ENCODE peak calls at places on chromosomes 16 and 17, in four cellular contexts. M is uterus, O is tibial nerve, P is prostate gland. A is an unnamed sample. For H3K27me3, the result is how much of the 10 kb centered on the place peaks cover.

GRCh38 chr17:42122371-42123303 is at the start of gene HSPB9:
- DNase-seq in M (peak), P (peak), O (no peak), A (peak)

GRCh38 chr17:58679263-58680037 is 12.4 kb downstream of the TEX14 start:
- DNase-seq in O (no peak), P (no peak), M (no peak), A (no peak)

GRCh38 chr17:67125417-67125816 is 81.1 kb downstream of the CACNG1 start:
- DNase-seq in M (no peak), O (no peak), P (no peak), A (no peak)

GRCh38 chr16:10921536-10922327 is 20.5 kb downstream of the DEXI start:
- DNase-seq in M (no peak), P (no peak), O (peak), A (no peak)

GRCh38 chr16:57999971-58000705 is at the start of gene ZNF319:
- DNase-seq in P (no peak), O (no peak), M (no peak), A (no peak)

GRCh38 chr17:81508639-81509047 is 4.0 kb downstream of the ACTG1 start:
- DNase-seq in P (no peak), O (no peak), M (no peak), A (peak)

GRCh38 chr17:80882926-80883685 is 108.5 kb upstream of the CHMP6 start:
- DNase-seq in P (no peak), M (no peak), O (no peak), A (peak)

GRCh38 chr16:48499822-48500440 is 110.0 kb downstream of the N4BP1 start:
- DNase-seq in P (peak), M (peak), O (peak), A (peak)

GRCh38 chr16:4372578-4373355 is 1.1 kb downstream of the VASN start:
- DNase-seq in M (peak), O (no peak), P (no peak), A (peak)

GRCh38 chr17:75078097-75079022 is 9.4 kb upstream of the SLC16A5 start:
- DNase-seq in P (no peak), M (no peak), O (no peak), A (no peak)

GRCh38 chr17:75079023-75079373 is 8.8 kb upstream of the SLC16A5 start:
- DNase-seq in M (no peak), O (no peak), P (no peak), A (no peak)

GRCh38 chr17:75075597-75076253 is 12.0 kb upstream of the SLC16A5 start:
- DNase-seq in O (no peak), P (no peak), M (no peak), A (no peak)

GRCh38 chr17:75077072-75077489 is 10.7 kb upstream of the SLC16A5 start:
- DNase-seq in O (no peak), P (no peak), M (no peak), A (no peak)

DNA sequence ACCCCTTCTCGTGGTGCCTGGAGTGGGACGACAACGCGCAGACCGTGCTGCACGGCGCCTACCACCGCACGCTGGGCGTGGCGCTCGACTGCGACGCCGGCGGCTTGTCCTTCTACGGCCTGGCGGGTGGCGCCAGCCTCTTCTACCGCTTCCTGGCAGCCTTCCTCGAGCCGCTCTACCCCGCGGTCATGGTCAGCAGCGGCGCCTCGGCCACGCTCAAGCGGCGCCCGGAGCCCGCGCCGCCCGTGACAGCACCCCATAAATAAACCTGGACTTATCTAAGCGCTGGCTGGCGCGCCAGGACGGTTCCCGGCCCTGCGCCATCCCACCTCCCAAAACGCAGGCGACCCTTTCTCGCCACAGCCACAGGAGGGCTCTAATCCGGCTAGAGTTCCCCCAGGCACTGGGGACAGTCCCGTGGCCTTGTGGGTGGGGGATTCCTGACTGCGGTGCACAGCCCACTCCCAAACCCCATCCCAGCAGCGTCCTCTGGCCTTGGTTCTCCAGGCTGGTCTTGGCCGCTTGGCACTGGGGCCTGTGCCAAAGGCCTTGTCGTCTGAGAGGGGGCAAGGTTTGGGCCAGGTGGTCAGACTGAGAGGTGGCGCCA is 10.2 kb upstream of the SLC16A5 start:
- DNase-seq in P (peak), O (no peak), M (peak), A (peak)
- TF ChIP-seq POLR2A in P (no peak), O (no peak), M (peak), A (no peak)

DNA sequence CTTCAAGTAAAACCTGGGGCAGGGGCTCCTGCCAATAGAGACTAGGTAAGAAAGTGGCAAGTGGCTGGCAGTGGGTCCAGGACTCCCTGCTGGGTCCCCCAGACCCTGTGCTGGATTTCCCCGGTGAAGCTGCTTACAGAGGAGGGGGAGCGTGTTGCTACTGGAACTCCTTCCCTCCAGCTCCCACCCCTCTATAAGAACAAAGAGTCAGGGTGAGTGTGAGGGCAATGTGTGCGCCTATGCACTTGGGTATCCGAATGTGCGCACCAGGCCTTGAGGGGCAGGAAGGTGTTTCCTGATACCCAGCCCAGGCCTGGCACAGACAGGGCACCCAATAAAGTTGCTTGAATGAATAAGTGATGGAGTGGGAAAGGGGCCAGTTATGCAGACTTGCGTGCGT is 11.8 kb downstream of the NEUROD2 start:
- DNase-seq in P (no peak), O (no peak), M (no peak), A (no peak)
- H3K27me3 ChIP-seq in P (under half), O (half or more), M (under half), A (half or more)

DNA sequence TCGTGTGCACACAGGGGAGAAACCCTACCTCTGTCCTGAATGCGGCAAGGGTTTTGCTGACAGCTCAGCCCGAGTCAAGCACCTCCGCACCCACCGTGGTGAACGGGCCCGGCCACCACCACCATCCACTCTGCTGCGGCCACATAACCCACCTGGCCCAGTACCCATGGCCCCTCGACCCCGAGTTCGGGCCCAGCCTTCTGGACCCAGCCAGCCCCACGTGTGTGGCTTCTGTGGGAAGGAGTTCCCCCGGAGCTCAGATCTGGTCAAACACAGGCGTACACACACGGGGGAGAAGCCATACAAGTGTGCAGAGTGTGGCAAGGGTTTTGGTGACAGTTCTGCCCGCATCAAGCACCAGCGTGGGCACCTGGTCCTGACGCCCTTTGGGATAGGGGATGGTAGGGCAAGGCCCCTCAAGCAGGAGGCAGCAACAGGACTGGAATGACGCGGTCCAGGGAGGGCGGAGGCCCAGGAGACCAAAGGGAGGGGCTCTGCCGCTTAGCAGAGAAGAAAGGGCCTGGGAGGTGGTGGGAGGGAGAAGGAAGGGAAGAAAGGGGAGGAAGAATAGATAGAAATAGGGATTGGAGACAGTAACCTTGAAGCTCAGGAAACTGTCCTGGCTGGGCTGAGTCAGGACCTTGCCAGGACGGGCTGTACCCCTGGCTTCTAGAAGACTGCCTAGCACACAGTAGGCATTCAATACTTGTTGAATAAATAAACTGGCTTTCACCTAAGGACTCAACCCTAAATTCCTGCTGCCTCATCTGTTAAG is 3.6 kb downstream of the ZNF48 start:
- DNase-seq in M (peak), P (no peak), O (no peak), A (no peak)
- H3K4me3 ChIP-seq in M (no peak), P (no peak), O (no peak), A (no peak)

GRCh38 chr16:67965668-67966548 is 2.5 kb downstream of the SLC12A4 start:
- DNase-seq in P (no peak), O (no peak), M (no peak), A (no peak)

GRCh38 chr16:67968440-67969285 is at the start of gene SLC12A4:
- DNase-seq in P (peak), M (peak), O (peak), A (peak)

GRCh38 chr16:67967956-67968439 is 439 bp downstream of the SLC12A4 start:
- DNase-seq in M (peak), O (no peak), P (no peak), A (no peak)

GRCh38 chr16:67967183-67967955 is 1.1 kb downstream of the SLC12A4 start:
- DNase-seq in O (no peak), P (no peak), M (no peak), A (no peak)

GRCh38 chr16:67966549-67967182 is 1.8 kb downstream of the SLC12A4 start:
- DNase-seq in O (no peak), P (no peak), M (peak), A (no peak)
- TF ChIP-seq POLR2A in O (no peak), P (peak), M (no peak), A (no peak)

GRCh38 chr16:19881028-19881427 is 3.6 kb downstream of the GPRC5B start:
- DNase-seq in O (no peak), P (no peak), M (no peak), A (no peak)

GRCh38 chr16:19881783-19882182 is 2.9 kb downstream of the GPRC5B start:
- DNase-seq in P (no peak), M (no peak), O (no peak), A (no peak)

GRCh38 chr16:19878760-19879159 is 5.9 kb downstream of the GPRC5B start:
- DNase-seq in O (no peak), P (no peak), M (no peak), A (no peak)

GRCh38 chr16:19876501-19877059 is 8.1 kb downstream of the GPRC5B start:
- DNase-seq in P (no peak), M (no peak), O (no peak), A (no peak)

GRCh38 chr16:19879241-19879792 is 5.3 kb downstream of the GPRC5B start:
- DNase-seq in M (no peak), O (no peak), P (peak), A (no peak)
- H3K27me3 ChIP-seq in M (under half), O (under half), P (under half), A (under half)

DNA sequence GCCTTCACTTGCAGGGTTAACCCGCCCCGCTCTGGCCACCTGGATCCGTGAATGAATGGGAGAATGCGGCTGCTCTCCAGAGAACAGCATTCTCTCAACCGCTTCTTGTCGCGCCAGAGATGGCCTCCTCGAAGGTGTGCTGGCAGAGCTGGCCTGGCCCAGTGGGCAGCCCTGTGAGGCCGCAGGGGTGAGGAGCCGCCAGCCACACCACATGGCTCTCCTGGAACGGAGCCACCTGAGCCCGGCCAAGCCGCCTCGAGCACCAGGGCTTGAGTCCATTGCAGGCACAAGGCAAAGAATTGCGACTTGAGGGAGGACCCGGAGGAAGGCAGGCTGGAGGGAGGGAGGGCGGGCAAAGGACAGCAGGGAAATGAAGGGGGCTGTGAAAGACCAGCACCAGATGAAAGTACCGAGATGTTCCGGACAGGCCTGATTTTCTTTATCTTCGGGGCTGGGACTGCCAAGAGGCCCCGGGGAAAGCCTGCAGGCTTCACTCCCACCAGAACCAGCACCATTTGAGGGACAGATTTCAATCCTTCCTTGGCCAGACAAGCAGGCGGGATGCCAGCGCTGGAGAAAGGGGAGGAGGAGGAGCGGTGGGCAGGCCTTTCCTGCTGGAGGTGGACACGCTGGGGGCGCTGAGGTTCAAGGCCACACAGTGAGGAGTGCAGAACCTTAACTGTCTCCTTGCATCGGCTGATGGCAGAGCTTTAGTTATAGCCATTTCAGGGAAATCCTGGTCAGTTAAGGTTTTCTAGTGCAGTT is 69.4 kb downstream of the MRC2 start:
- DNase-seq in P (no peak), O (no peak), M (no peak), A (peak)
- H3K4me3 ChIP-seq in P (no peak), O (no peak), M (no peak), A (no peak)

GRCh38 chr16:6605490-6605889 is 727.2 kb upstream of the RBFOX1 start:
- DNase-seq in M (no peak), P (peak), O (no peak), A (no peak)
- TF ChIP-seq POLR2A in M (no peak), P (no peak), O (no peak), A (no peak)